ENCODE peak calls at places on chromosomes 12 and 14, in five cellular contexts. D is fibroblast of the aortic adventitia, N is choroid plexus epithelial cell, T is AG04450, E is right lobe of liver. H is an unnamed sample.

GRCh38 chr14:46661728-46662127 is 10.1 kb upstream of the RPL10L start:
- DNase-seq in D (no peak), N (peak), T (no peak), E (no peak), H (no peak)

GRCh38 chr14:20988717-20989116 is 1.1 kb upstream of the METTL17 start:
- DNase-seq in D (no peak), N (peak), T (no peak), E (no peak), H (no peak)

GRCh38 chr14:98229676-98230366 is 1042.2 kb downstream of the BCL11B start:
- DNase-seq in D (no peak), N (no peak), T (no peak), E (no peak), H (no peak)

GRCh38 chr12:127485528-127485927 is 781.4 kb upstream of the TMEM132C start:
- DNase-seq in D (peak), N (peak), T (peak), E (no peak), H (peak)

GRCh38 chr12:131959137-131959536 is 9.4 kb downstream of the EP400 start:
- DNase-seq in D (no peak), N (no peak), T (no peak), E (no peak), H (no peak)

GRCh38 chr12:53530056-53530455 is 22.8 kb upstream of the NPFF start:
- DNase-seq in D (no peak), N (no peak), T (no peak), E (no peak), H (no peak)

GRCh38 chr14:24372701-24373416 is 4.9 kb downstream of the NFATC4 start:
- DNase-seq in D (peak), N (peak), T (no peak), E (no peak), H (no peak)

GRCh38 chr14:96637521-96637920 is 135.3 kb downstream of the PAPOLA start:
- DNase-seq in D (no peak), N (no peak), T (no peak), E (no peak), H (no peak)

GRCh38 chr12:76032043-76032981 is 736 bp upstream of the PHLDA1 start:
- DNase-seq in D (peak), N (peak), T (no peak), E (peak), H (no peak)

GRCh38 chr12:11067514-11067913 is 5.4 kb upstream of the TAS2R46 start:
- DNase-seq in D (peak), N (peak), T (no peak), E (peak), H (no peak)

GRCh38 chr12:20601668-20602280 is 93.4 kb upstream of the SLCO1C1 start:
- DNase-seq in D (peak), N (peak), T (no peak), E (no peak), H (no peak)

GRCh38 chr12:10136637-10137205 is 6.7 kb upstream of the CLEC7A start:
- DNase-seq in D (no peak), N (no peak), T (no peak), E (no peak), H (no peak)

GRCh38 chr14:67240168-67240932 is 885 bp upstream of the PALS1 start:
- DNase-seq in D (no peak), N (no peak), T (no peak), E (peak), H (no peak)

GRCh38 chr14:72878746-72879145 is 15.2 kb downstream of the DPF3 start:
- DNase-seq in D (no peak), N (no peak), T (no peak), E (no peak), H (no peak)

GRCh38 chr12:118034429-118035193 is 18.1 kb downstream of the RFC5 start:
- DNase-seq in D (peak), N (peak), T (peak), E (no peak), H (peak)

GRCh38 chr12:123937707-123938600 is 34.7 kb downstream of the CCDC92 start:
- DNase-seq in D (no peak), N (peak), T (no peak), E (no peak), H (no peak)

GRCh38 chr12:123940627-123940966 is 32.0 kb downstream of the CCDC92 start:
- DNase-seq in D (no peak), N (no peak), T (no peak), E (no peak), H (no peak)

GRCh38 chr12:123939716-123940626 is 32.7 kb downstream of the CCDC92 start:
- DNase-seq in D (no peak), N (no peak), T (no peak), E (no peak), H (no peak)

GRCh38 chr12:123936956-123937706 is 35.5 kb downstream of the CCDC92 start:
- DNase-seq in D (no peak), N (no peak), T (no peak), E (no peak), H (no peak)

GRCh38 chr12:123938679-123939480 is 33.8 kb downstream of the CCDC92 start:
- DNase-seq in D (no peak), N (peak), T (no peak), E (no peak), H (no peak)
- TF ChIP-seq CTCF in D (peak), N (peak), T (peak), E (no peak), H (peak)

DNA sequence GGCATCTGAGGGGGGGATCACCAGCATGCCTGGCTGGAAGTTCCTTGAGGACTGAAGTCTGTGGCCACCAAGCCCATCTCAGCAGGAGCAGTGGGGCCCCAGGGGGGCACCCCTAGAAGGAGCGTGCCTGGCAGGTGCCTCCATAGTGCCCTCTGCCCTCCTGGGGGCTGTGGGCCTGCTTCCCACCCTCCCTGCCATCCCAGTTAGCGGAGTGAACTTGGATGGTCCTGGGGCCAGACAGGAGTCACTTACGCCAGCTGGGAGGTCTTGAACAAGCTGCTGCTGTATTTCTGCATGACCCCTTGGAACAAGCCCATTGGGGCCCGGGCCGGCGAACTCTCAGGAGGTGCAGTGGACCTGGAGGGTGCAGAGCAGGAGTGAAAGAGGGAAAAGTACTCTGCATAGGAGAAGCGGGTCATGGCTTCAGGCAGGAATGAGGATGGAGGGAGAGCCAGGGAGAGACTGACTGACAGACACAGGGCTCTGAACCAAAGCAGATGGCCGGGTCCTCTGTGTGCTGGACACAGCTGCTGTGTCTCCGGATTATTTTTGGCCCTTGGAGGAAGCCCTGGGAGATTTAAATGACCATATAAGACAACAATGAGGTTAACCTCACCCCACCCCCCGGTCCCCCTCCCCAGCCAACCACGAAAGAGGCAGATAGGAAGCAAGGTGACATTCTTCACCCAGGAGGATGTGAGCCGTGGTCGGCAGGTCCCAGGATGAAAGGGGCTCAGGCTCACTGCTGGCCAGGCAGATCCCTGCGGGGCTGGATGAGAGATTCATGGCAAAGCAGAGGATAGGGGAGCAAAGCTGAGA is 19.6 kb downstream of the ASB2 start:
- DNase-seq in D (no peak), N (no peak), T (no peak), E (no peak), H (no peak)
- H3K4me3 ChIP-seq in D (no peak), N (no peak), T (no peak), E (no peak), H (no peak)

DNA sequence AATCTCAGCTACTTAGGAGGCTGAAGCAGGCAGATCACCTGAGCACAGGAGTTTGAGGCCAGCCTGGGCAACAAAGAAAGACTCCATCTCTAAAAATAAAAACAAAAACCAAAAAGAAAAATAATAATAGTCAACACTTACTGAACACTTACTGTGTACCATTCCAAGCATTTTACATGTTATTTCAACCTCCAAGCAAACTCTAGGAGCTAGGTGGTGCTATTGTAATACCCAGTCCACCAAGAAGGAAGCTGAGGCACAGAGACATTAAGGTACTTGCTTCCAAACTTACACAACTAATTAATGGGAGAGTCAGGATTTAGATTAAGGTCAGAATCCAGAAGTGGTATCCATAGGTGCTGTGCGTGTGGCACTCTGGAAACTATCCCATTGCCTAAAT is 13.7 kb upstream of the OR6J1 start:
- DNase-seq in D (peak), N (peak), T (no peak), E (no peak), H (no peak)
- TF ChIP-seq CTCF in D (peak), N (peak), T (peak), E (peak), H (peak)

DNA sequence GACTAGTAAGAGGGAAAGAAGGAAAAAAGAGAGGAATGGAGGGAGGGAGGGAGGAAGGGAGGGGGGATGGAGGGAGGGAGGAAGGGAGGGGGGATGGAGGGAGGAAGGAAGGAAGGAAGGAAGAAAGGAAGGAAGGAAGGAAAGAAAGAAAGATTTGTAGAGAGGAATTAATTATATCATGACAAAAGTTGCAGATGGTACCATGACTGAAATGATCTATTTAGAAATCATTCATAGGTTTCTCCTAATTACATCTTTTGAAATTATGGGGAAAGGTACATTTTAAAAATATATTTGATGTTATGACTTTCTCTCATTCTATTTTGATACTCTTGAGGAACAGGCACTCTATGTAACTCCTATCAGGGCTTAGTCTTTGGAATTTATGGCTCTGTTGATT is 236.2 kb upstream of the BTG1 start:
- DNase-seq in D (no peak), N (no peak), T (no peak), E (no peak), H (no peak)
- H3K4me3 ChIP-seq in D (no peak), N (no peak), T (no peak), E (no peak), H (no peak)

GRCh38 chr12:122348505-122348904 is 74.0 kb downstream of the CLIP1 start:
- DNase-seq in D (no peak), N (no peak), T (no peak), E (no peak), H (no peak)

GRCh38 chr12:122346054-122346453 is 76.4 kb downstream of the CLIP1 start:
- DNase-seq in D (no peak), N (no peak), T (no peak), E (no peak), H (no peak)

GRCh38 chr12:122349078-122349477 is 73.4 kb downstream of the CLIP1 start:
- DNase-seq in D (no peak), N (no peak), T (no peak), E (no peak), H (no peak)

GRCh38 chr12:122352394-122352793 is 70.1 kb downstream of the CLIP1 start:
- DNase-seq in D (no peak), N (no peak), T (no peak), E (no peak), H (no peak)

GRCh38 chr12:122350444-122350843 is 72.0 kb downstream of the CLIP1 start:
- DNase-seq in D (peak), N (peak), T (peak), E (peak), H (no peak)
- TF ChIP-seq CTCF in D (peak), N (peak), T (peak), E (peak), H (peak)

GRCh38 chr14:91373591-91374245 is 43.9 kb downstream of the CCDC88C start:
- DNase-seq in D (no peak), N (no peak), T (no peak), E (no peak), H (no peak)
- H3K4me3 ChIP-seq in D (no peak), N (no peak), T (no peak), E (no peak), H (no peak)

DNA sequence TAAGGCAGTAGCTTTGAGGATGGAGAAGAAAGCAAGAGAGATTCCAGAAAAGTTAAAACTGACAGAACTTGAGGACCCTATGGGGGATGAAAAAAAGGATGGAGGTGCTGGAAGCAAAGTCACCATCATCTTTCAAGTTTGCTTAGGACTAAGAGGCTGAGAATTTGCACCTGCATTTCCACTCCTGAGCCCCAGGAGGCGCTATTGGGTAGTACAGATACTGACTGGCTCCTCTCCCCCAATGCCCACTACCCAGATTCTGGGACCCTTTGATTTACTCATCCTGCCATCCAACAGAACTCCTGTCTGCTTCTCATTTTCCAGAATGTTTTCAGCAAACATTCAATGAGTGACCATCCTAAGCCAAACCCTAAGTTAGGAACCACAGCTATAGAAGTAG is 34.0 kb upstream of the CMKLR1 start:
- DNase-seq in D (no peak), N (no peak), T (no peak), E (no peak), H (no peak)
- TF ChIP-seq CTCF in D (peak), N (peak), T (no peak), E (peak), H (peak)